ENCODE peak calls at places on chromosomes 6 and 20, in four cellular contexts. One of them, this sample, is unnamed.

GRCh38 chr6:129493396-129493902 is 216.5 kb downstream of the ARHGAP18 start:
- DNase-seq in GM23338: no peak
- DNase-seq in IMR-90: peak; percentile 78
- DNase-seq in GM23248: peak; percentile 75
- DNase-seq in this sample: peak; percentile 54

GRCh38 chr20:2108987-2109386 is 7.4 kb downstream of the STK35 start:
- DNase-seq in GM23338: no peak
- DNase-seq in IMR-90: peak; percentile 80
- DNase-seq in GM23248: peak; percentile 90
- DNase-seq in this sample: peak; percentile 79

GRCh38 chr20:52004720-52005119 is 186.9 kb downstream of the ZFP64 start:
- DNase-seq in GM23338: no peak
- DNase-seq in IMR-90: peak; percentile 72
- DNase-seq in GM23248: peak; percentile 75
- DNase-seq in this sample: peak; percentile 25

GRCh38 chr6:77455271-77455670 is 8.0 kb downstream of the HTR1B start:
- DNase-seq in GM23338: no peak
- DNase-seq in IMR-90: peak; percentile 66
- DNase-seq in GM23248: no peak
- DNase-seq in this sample: no peak

GRCh38 chr6:169141706-169142705 is 111.6 kb downstream of the THBS2 start:
- DNase-seq in GM23338: no peak
- DNase-seq in IMR-90: peak; percentile 46
- DNase-seq in GM23248: peak; percentile 33
- DNase-seq in this sample: no peak

GRCh38 chr20:6868864-6869263 is 101.4 kb downstream of the BMP2 start:
- DNase-seq in GM23338: no peak
- DNase-seq in IMR-90: no peak
- DNase-seq in GM23248: no peak
- DNase-seq in this sample: no peak

GRCh38 chr6:53727748-53728147 is 62.2 kb upstream of the KLHL31 start:
- DNase-seq in GM23338: no peak
- DNase-seq in IMR-90: peak; percentile 61
- DNase-seq in GM23248: peak; percentile 59
- DNase-seq in this sample: no peak

GRCh38 chr20:58447733-58448391 is 58.8 kb downstream of the VAPB start:
- DNase-seq in GM23338: peak; percentile 89
- DNase-seq in IMR-90: peak; percentile 58
- DNase-seq in GM23248: peak; percentile 78
- DNase-seq in this sample: peak; percentile 71

GRCh38 chr6:75169689-75170088 is 36.2 kb downstream of the COL12A1 start:
- DNase-seq in GM23338: no peak
- DNase-seq in IMR-90: no peak
- DNase-seq in GM23248: no peak
- DNase-seq in this sample: no peak

GRCh38 chr6:165936096-165936495 is 231.6 kb downstream of the TBXT start:
- DNase-seq in GM23338: no peak
- DNase-seq in IMR-90: no peak
- DNase-seq in GM23248: no peak
- DNase-seq in this sample: no peak

GRCh38 chr20:59134182-59134581 is 29.4 kb upstream of the ZNF831 start:
- DNase-seq in GM23338: no peak
- DNase-seq in IMR-90: no peak
- DNase-seq in GM23248: no peak
- DNase-seq in this sample: no peak

GRCh38 chr6:4451718-4452117 is 316.3 kb upstream of the ECI2 start:
- DNase-seq in GM23338: no peak
- DNase-seq in IMR-90: no peak
- DNase-seq in GM23248: no peak
- DNase-seq in this sample: no peak

GRCh38 chr20:13111249-13111911 is 102.6 kb downstream of the SPTLC3 start:
- DNase-seq in GM23338: no peak
- DNase-seq in IMR-90: no peak
- DNase-seq in GM23248: no peak
- DNase-seq in this sample: no peak

GRCh38 chr6:165556116-165556843 is 106.8 kb downstream of the PDE10A start:
- DNase-seq in GM23338: no peak
- DNase-seq in IMR-90: peak; percentile 66
- DNase-seq in GM23248: no peak
- DNase-seq in this sample: peak; percentile 11

GRCh38 chr6:25166955-25167753 is 112.0 kb upstream of the CARMIL1 start:
- DNase-seq in GM23338: no peak
- DNase-seq in IMR-90: no peak
- DNase-seq in GM23248: no peak
- DNase-seq in this sample: no peak

GRCh38 chr20:24097051-24097450 is 108.5 kb upstream of the GGTLC1 start:
- DNase-seq in GM23338: no peak
- DNase-seq in IMR-90: no peak
- DNase-seq in GM23248: no peak
- DNase-seq in this sample: no peak

GRCh38 chr6:97068211-97068610 is 143.7 kb downstream of the KLHL32 start:
- DNase-seq in GM23338: peak; percentile 54
- DNase-seq in IMR-90: peak; percentile 49
- DNase-seq in GM23248: peak; percentile 69
- DNase-seq in this sample: peak; percentile 34

GRCh38 chr6:72826744-72827438 is 205.0 kb downstream of the KCNQ5 start:
- DNase-seq in GM23338: no peak
- DNase-seq in IMR-90: peak; percentile 59
- DNase-seq in GM23248: peak; percentile 76
- DNase-seq in this sample: peak; percentile 73

GRCh38 chr20:38386004-38386403 is 39.7 kb downstream of the LBP start:
- DNase-seq in GM23338: no peak
- DNase-seq in IMR-90: no peak
- DNase-seq in GM23248: no peak
- DNase-seq in this sample: no peak

GRCh38 chr6:121443953-121444590 is 8.6 kb downstream of the GJA1 start:
- DNase-seq in GM23338: no peak
- DNase-seq in IMR-90: no peak
- DNase-seq in GM23248: peak; percentile 49
- DNase-seq in this sample: no peak

GRCh38 chr6:126907312-126907711 is 211.2 kb upstream of the RSPO3 start:
- DNase-seq in GM23338: no peak
- DNase-seq in IMR-90: no peak
- DNase-seq in GM23248: no peak
- DNase-seq in this sample: no peak

GRCh38 chr6:148291876-148292275 is 50.8 kb upstream of the SASH1 start:
- DNase-seq in GM23338: no peak
- DNase-seq in IMR-90: peak; percentile 19
- DNase-seq in GM23248: peak; percentile 34
- DNase-seq in this sample: no peak

GRCh38 chr6:54932622-54933021 is 86.1 kb downstream of the FAM83B start:
- DNase-seq in GM23338: no peak
- DNase-seq in IMR-90: no peak
- DNase-seq in GM23248: no peak
- DNase-seq in this sample: no peak

GRCh38 chr20:61086031-61086430 is 166.0 kb upstream of the CDH4 start:
- DNase-seq in GM23338: no peak
- DNase-seq in IMR-90: no peak
- DNase-seq in GM23248: no peak
- DNase-seq in this sample: no peak

GRCh38 chr6:14520029-14520428 is 402.5 kb downstream of the CD83 start:
- DNase-seq in GM23338: no peak
- DNase-seq in IMR-90: peak; percentile 38
- DNase-seq in GM23248: peak; percentile 25
- DNase-seq in this sample: no peak

GRCh38 chr6:144736763-144737162 is 451.6 kb downstream of the UTRN start:
- DNase-seq in GM23338: no peak
- DNase-seq in IMR-90: no peak
- DNase-seq in GM23248: no peak
- DNase-seq in this sample: no peak

GRCh38 chr20:19501476-19502115 is 256.5 kb upstream of the RIN2 start:
- DNase-seq in GM23338: no peak
- DNase-seq in IMR-90: no peak
- DNase-seq in GM23248: no peak
- DNase-seq in this sample: no peak

GRCh38 chr20:2799688-2800589 is 488 bp downstream of the CPXM1 start:
- DNase-seq in GM23338: peak; percentile 56
- DNase-seq in IMR-90: peak; percentile 7
- DNase-seq in GM23248: peak; percentile 55
- DNase-seq in this sample: peak; percentile 27

GRCh38 chr20:610130-611046 is at the start of gene TCF15:
- DNase-seq in GM23338: peak; percentile 85
- DNase-seq in IMR-90: no peak
- DNase-seq in GM23248: peak; percentile 19
- DNase-seq in this sample: no peak

GRCh38 chr6:30814137-30815084 is 69.9 kb upstream of the DDR1 start:
- DNase-seq in GM23338: no peak
- DNase-seq in IMR-90: peak; percentile 84
- DNase-seq in GM23248: peak; percentile 83
- DNase-seq in this sample: peak; percentile 78

GRCh38 chr6:82878812-82879211 is 186.8 kb downstream of the UBE3D start:
- DNase-seq in GM23338: no peak
- DNase-seq in IMR-90: peak; percentile 76
- DNase-seq in GM23248: no peak
- DNase-seq in this sample: no peak

GRCh38 chr20:43975096-43975768 is 60.6 kb downstream of the TOX2 start:
- DNase-seq in GM23338: no peak
- DNase-seq in IMR-90: peak; percentile 93
- DNase-seq in GM23248: peak; percentile 94
- DNase-seq in this sample: peak; percentile 60

GRCh38 chr20:2839732-2840137 is 720 bp downstream of the PCED1A start:
- DNase-seq in GM23338: no peak
- DNase-seq in IMR-90: no peak
- DNase-seq in GM23248: no peak
- DNase-seq in this sample: no peak

GRCh38 chr6:49541210-49541724 is 9.2 kb upstream of the C6orf141 start:
- DNase-seq in GM23338: no peak
- DNase-seq in IMR-90: peak; percentile 52
- DNase-seq in GM23248: peak; percentile 72
- DNase-seq in this sample: peak; percentile 90
- H2AFZ ChIP-seq in GM23338: peak overlapping the region; percentile 24
- H2AFZ ChIP-seq in IMR-90: no peak overlapping the region
- H2AFZ ChIP-seq in GM23248: no peak overlapping the region
- H2AFZ ChIP-seq in this sample: no peak overlapping the region

DNA sequence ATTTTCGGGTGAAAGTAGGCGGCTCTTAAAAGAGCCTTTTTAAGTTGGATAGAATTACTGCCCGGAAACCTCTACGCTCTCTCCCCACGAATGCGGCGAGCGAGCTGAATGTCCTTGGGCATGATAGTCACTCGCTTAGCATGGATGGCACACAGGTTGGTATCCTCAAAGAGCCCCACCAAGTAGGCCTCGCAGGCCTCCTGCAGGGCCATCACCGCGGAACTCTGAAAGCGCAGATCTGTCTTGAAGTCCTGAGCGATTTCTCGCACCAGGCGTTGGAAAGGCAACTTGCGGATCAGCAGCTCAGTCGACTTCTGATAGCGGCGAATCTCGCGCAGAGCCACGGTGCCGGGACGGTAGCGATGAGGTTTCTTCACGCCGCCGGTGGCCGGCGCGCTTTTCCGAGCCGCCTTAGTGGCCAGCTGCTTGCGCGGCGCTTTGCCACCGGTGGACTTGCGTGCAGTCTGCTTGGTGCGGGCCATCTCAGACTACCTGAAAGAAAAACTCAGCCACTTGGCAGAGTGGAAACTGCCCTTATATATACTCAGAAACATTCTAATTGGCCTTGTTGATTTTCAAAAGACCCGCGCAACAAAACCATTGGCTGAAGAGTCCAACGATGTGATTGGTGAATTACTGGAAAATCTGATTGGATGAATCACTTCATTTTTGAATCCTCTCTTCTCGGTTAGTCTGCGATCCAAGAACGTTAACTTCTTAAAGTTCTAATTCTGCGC is 93.9 kb upstream of the BTN3A2 start:
- DNase-seq in GM23338: peak; percentile 97
- DNase-seq in IMR-90: peak; percentile 90
- DNase-seq in GM23248: peak; percentile 90
- DNase-seq in this sample: peak; percentile 92
- H2AFZ ChIP-seq in GM23338: no peak overlapping the region
- H2AFZ ChIP-seq in IMR-90: peak overlapping the region; percentile 88
- H2AFZ ChIP-seq in GM23248: peak overlapping the region; percentile 92
- H2AFZ ChIP-seq in this sample: no peak overlapping the region

DNA sequence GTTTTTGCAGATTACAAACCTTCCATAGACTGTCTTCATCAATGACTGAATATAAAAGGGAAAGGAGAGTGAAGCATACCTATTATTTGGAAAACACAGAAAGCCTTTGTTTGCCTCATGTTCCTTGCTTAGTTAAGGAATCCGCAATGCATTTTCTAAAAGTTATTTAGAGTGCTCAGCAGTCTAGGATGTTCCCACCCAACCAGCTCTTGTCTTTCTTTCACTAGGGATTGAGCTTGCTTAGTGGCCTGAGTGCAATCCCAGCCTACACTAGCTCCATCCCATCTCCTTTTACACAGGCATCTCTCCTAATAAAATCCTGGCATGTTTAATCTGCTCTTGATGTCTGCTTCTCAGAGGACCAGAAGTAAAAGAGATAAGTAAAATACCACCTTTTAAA is 850.5 kb upstream of the GJE1 start:
- DNase-seq in GM23338: peak; percentile 21
- DNase-seq in IMR-90: no peak
- DNase-seq in GM23248: no peak
- DNase-seq in this sample: no peak
- H2AFZ ChIP-seq in GM23338: no peak overlapping the region
- H2AFZ ChIP-seq in IMR-90: no peak overlapping the region
- H2AFZ ChIP-seq in GM23248: no peak overlapping the region
- H2AFZ ChIP-seq in this sample: no peak overlapping the region

GRCh38 chr20:53736122-53736756 is 142.6 kb upstream of the ZNF217 start:
- DNase-seq in GM23338: no peak
- DNase-seq in IMR-90: no peak
- DNase-seq in GM23248: peak; percentile 17
- DNase-seq in this sample: no peak

GRCh38 chr20:53736757-53737403 is 143.2 kb upstream of the ZNF217 start:
- DNase-seq in GM23338: peak; percentile 80
- DNase-seq in IMR-90: peak; percentile 49
- DNase-seq in GM23248: peak; percentile 76
- DNase-seq in this sample: peak; percentile 76

GRCh38 chr20:53731595-53731994 is 138.0 kb upstream of the ZNF217 start:
- DNase-seq in GM23338: no peak
- DNase-seq in IMR-90: no peak
- DNase-seq in GM23248: no peak
- DNase-seq in this sample: no peak

GRCh38 chr20:53735536-53736050 is 142.0 kb upstream of the ZNF217 start:
- DNase-seq in GM23338: peak; percentile 25
- DNase-seq in IMR-90: peak; percentile 92
- DNase-seq in GM23248: peak; percentile 94
- DNase-seq in this sample: peak; percentile 94

DNA sequence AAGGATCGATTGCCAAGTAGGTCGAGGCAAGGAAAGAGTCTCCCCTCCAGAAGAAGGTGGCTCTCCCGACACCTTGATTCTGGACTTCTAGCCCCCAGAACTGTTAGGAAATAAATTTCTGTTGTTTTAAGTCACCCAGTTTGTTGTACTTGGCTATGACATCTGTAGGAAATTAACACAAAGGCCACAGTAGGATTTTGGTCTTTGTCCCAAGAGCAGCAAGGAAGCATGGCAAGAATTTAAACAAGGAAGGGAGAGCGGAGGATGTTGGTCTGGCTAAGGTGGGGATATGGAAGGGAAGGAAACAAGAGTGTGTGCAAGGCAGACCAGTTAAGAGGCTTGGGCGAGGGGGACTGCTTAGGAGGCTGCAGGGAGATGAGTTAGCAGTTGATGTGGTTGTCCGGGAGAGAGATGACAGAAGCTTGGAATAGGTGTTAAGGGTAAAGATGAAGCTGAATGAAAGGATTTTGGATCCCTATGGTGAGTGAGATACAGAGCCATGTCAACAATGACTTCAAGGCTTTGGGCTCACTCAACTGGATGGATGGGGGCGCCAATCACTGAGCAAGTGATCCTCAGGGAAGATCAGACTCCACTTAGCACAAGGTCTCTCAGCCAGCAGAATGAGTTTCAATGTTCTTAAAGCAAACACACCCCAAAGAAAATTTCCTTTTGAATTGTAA is 140.5 kb upstream of the ZNF217 start:
- DNase-seq in GM23338: no peak
- DNase-seq in IMR-90: no peak
- DNase-seq in GM23248: peak; percentile 19
- DNase-seq in this sample: no peak
- H2AFZ ChIP-seq in GM23338: peak overlapping the region; percentile 48
- H2AFZ ChIP-seq in IMR-90: peak overlapping the region; percentile 17
- H2AFZ ChIP-seq in GM23248: peak overlapping the region; percentile 11
- H2AFZ ChIP-seq in this sample: no peak overlapping the region